ENCODE peak calls at places on chromosomes 16 and 17, in six cellular contexts. L is psoas muscle, T is neuronal stem cell, M is neural progenitor cell, X is hepatocyte, N is Peyer's patch. P is an unnamed sample. For H3K36me3, the result is how much of the 10 kb centered on the place peaks cover.

GRCh38 chr16:28873543-28874201 is 4.6 kb upstream of the ATP2A1 start:
- DNase-seq in L (peak), T (no peak), M (peak), X (no peak), N (peak), P (peak)

GRCh38 chr16:30570621-30571443 is 682 bp downstream of the ZNF688 start:
- DNase-seq in L (peak), T (peak), M (peak), X (peak), N (no peak), P (peak)

GRCh38 chr16:15898654-15899053 is 10.3 kb upstream of the CEP20 start:
- DNase-seq in L (no peak), T (no peak), M (no peak), X (no peak), N (no peak), P (no peak)

GRCh38 chr17:10224592-10225195 is 26.3 kb upstream of the GAS7 start:
- DNase-seq in L (no peak), T (no peak), M (no peak), X (no peak), N (no peak), P (peak)

GRCh38 chr16:23753908-23754593 is 775 bp upstream of the CHP2 start:
- DNase-seq in L (no peak), T (no peak), M (peak), X (no peak), N (no peak), P (no peak)

GRCh38 chr16:57735755-57736418 is at the start of gene KATNB1:
- DNase-seq in L (no peak), T (no peak), M (no peak), X (no peak), N (no peak), P (no peak)

GRCh38 chr16:19583665-19584300 is 28.3 kb downstream of the VPS35L start:
- DNase-seq in L (no peak), T (peak), M (peak), X (peak), N (peak), P (peak)

GRCh38 chr17:56913867-56914640 is at the start of gene TRIM25:
- DNase-seq in L (peak), T (peak), M (peak), X (peak), N (peak), P (peak)

GRCh38 chr16:84059946-84060901 is 17.6 kb upstream of the SLC38A8 start:
- DNase-seq in L (peak), T (no peak), M (no peak), X (no peak), N (peak), P (no peak)

GRCh38 chr17:50689956-50690886 is 17.5 kb downstream of the ANKRD40 start:
- DNase-seq in L (no peak), T (peak), M (peak), X (no peak), N (no peak), P (no peak)

DNA sequence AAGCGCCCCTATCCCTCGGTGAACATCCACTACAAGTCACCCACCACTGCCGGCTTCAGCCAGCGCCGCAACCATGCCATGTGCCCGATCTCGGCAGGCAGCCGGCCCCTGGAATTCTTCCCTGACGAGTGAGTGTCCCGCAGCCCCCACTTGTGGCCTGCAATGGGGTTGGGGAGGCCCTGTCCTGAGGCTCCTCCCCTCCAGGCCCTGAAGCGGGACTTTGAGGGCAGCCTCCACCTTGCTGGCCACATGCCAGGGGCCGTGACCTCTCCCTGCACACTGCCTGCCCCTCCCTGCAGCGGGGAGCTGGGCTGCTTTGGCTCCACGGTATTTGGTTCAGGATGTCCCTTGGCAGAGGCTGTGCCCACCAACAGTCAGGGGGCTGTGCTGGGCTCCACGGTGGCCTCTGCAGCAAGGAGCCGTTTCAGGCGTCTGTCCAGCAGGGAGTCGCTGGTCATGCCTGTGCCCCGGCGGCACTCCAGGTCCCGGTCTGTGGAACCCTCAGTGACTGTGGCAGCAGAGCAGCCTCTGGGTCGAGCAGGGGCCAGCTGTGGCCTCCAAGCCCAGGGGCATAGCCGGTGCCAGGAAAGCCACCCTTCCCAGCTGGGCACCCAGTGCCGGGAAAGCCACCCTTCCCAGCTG is 8.3 kb downstream of the NME3 start:
- DNase-seq in L (peak), T (no peak), M (peak), X (no peak), N (no peak), P (no peak)
- H3K36me3 ChIP-seq in L (half or more), T (half or more), M (under half), X (under half), N (half or more), P (under half)

DNA sequence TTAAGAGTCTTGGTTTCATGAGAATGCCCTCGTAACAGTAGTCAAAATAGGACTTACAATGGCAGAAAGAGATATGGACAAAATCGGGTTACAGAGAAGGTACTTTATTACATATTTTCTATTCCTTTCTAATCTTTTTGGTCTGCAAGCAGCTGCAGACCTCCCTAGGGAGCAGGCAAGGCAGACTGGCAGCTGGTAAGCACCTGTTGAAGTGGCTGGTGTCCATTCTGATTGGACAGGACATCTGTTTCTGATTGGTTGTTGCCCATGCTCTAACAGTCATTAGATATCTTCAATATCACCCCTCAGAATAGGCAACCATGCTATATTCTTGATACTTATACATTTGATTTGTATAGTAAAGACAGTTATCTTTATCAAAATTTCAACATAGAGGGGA is 606.3 kb downstream of the KCNJ2 start:
- DNase-seq in L (no peak), T (no peak), M (no peak), X (no peak), N (no peak), P (no peak)
- H3K36me3 ChIP-seq in L (under half), T (under half), M (under half), X (under half), N (under half), P (under half)

DNA sequence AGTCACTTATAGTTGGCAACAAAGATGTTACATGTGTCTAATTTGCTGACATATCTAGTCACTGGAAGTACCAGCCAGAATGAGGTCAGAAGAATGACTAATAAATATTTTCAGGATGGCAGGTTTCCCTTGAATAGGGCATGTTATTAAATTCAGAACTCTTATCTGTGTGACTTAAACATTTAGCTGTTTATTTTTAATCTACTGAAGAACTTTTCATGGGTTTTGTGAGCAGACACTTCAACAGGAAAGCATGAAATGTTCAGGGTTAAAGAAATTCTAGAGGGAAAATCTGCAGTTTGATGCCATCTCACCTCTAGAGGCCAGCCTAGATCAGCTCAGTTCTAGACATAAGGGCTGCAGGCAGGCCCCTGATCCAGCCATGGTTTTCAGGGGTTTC is 13.2 kb downstream of the JPT2 start:
- DNase-seq in L (no peak), T (no peak), M (no peak), X (no peak), N (no peak), P (peak)
- H3K36me3 ChIP-seq in L (half or more), T (half or more), M (under half), X (under half), N (half or more), P (under half)

GRCh38 chr17:55635253-55635766 is 87.4 kb downstream of the TMEM100 start:
- DNase-seq in L (no peak), T (no peak), M (no peak), X (no peak), N (no peak), P (peak)
- H3K36me3 ChIP-seq in L (under half), T (under half), M (under half), X (under half), N (under half), P (under half)

DNA sequence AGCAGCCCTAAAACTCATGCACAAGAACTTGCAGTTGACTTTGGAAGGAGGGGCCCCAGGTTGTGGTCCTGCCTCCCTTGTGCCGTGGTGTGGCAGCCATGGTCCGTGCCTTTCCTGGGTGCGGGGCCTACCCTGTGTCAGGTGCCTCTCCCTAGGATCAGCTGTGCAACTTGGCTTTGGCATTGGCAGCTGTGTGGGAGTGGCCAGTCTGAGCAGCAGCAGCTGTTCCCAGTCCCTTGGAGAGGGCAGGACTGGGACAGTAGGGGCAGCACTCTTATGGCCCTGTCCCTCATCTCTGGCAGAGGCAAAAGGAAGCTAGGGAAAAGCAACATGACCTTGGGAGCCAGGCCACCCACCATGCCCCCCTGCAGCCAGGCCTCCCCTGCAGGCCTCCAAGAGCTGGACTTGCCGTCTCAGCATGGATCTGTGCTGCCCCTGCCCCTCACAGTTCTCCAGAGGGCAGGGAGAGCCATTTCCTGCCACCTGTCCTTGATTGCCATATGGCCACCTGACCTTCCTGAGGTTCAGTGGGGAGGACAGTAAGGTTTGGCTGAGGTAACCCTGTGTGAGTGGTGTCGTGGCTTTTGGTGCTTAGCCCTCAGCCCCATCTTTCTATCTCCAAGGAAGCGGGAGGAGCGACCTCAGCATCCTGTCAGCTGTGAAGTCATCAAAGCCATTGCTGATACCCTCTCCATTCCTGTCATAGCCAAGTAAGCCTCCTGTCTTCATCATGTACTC is 15.5 kb upstream of the NFATC3 start:
- DNase-seq in L (peak), T (no peak), M (no peak), X (no peak), N (peak), P (no peak)
- H3K36me3 ChIP-seq in L (under half), T (half or more), M (under half), X (under half), N (under half), P (under half)

GRCh38 chr17:55410722-55411462 is 10.7 kb downstream of the MMD start:
- DNase-seq in L (no peak), T (no peak), M (no peak), X (no peak), N (no peak), P (peak)

GRCh38 chr17:55409030-55409800 is 12.4 kb downstream of the MMD start:
- DNase-seq in L (no peak), T (no peak), M (no peak), X (no peak), N (no peak), P (no peak)

GRCh38 chr17:55414983-55415382 is 6.7 kb downstream of the MMD start:
- DNase-seq in L (no peak), T (no peak), M (peak), X (no peak), N (no peak), P (no peak)

GRCh38 chr17:55413825-55414489 is 7.7 kb downstream of the MMD start:
- DNase-seq in L (no peak), T (no peak), M (no peak), X (no peak), N (no peak), P (no peak)

DNA sequence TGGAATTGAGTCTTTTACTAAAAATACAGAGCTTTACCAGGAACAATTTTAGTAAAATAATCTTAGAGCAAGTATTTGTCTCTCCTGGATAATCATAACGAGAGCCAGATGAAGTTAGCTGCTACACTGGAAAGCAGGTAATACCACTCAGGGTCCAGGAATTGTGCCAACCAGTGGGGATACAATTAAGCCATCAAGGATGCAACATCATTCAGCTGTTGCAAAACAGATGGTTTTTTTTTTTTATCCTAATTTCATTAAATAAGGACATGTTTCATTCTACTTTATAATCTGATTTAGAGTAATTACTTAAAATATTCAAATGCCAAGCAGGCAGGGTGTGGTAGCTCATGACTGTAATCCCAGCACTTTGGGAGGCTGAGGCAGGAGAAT is 10.2 kb downstream of the MMD start:
- DNase-seq in L (no peak), T (no peak), M (no peak), X (no peak), N (no peak), P (no peak)
- H3K36me3 ChIP-seq in L (half or more), T (half or more), M (under half), X (under half), N (under half), P (half or more)

GRCh38 chr17:80362428-80363119 is 52.4 kb upstream of the ENDOV start:
- DNase-seq in L (peak), T (no peak), M (no peak), X (no peak), N (no peak), P (no peak)
- H3K36me3 ChIP-seq in L (half or more), T (half or more), M (under half), X (under half), N (half or more), P (under half)

GRCh38 chr16:88049561-88050545 is 98.6 kb downstream of the BANP start:
- DNase-seq in L (no peak), T (no peak), M (no peak), X (no peak), N (no peak), P (peak)
- H3K36me3 ChIP-seq in L (under half), T (under half), M (under half), X (under half), N (under half), P (under half)

GRCh38 chr17:16141685-16142084 is 73.6 kb downstream of the NCOR1 start:
- DNase-seq in L (no peak), T (no peak), M (no peak), X (no peak), N (no peak), P (no peak)
- H3K36me3 ChIP-seq in L (half or more), T (half or more), M (under half), X (under half), N (half or more), P (under half)

GRCh38 chr16:1668612-1669319 is 9.3 kb upstream of the JPT2 start:
- DNase-seq in L (no peak), T (no peak), M (no peak), X (no peak), N (no peak), P (no peak)
- H3K36me3 ChIP-seq in L (half or more), T (half or more), M (under half), X (under half), N (half or more), P (half or more)

P was measured in cardiac muscle cell.